ENCODE peak calls at places on chromosomes 2 and 18, in eight cellular contexts. L, X, G, J, N, Y, F and H are unnamed samples.
A peak's percentile ranks its signal among the peaks of the same experiment; 100 is the strongest.

GRCh38 chr2:8145385-8145784 is 536.5 kb upstream of the ID2 start:
- DNase-seq in L (no peak), X (no peak), G (no peak), J (no peak), N (no peak), Y (no peak), F (no peak), H (no peak)

GRCh38 chr18:2112435-2113045 is 458.8 kb downstream of the METTL4 start:
- DNase-seq in L (peak; percentile 6), X (no peak), G (no peak), J (no peak), N (no peak), Y (no peak), F (no peak), H (no peak)

GRCh38 chr18:79933765-79934164 is 17.7 kb downstream of the SLC66A2 start:
- DNase-seq in L (no peak), X (no peak), G (peak; percentile 69), J (no peak), N (no peak), Y (peak; percentile 76), F (peak; percentile 64), H (no peak)

GRCh38 chr2:138239902-138240595 is 261.5 kb upstream of the SPOPL start:
- DNase-seq in L (peak; percentile 3), X (no peak), G (no peak), J (no peak), N (no peak), Y (no peak), F (no peak), H (no peak)

GRCh38 chr18:7658701-7659100 is 91.6 kb downstream of the PTPRM start:
- DNase-seq in L (no peak), X (no peak), G (peak; percentile 61), J (no peak), N (no peak), Y (no peak), F (no peak), H (no peak)

GRCh38 chr2:219687266-219687665 is 59.8 kb downstream of the SLC4A3 start:
- DNase-seq in L (peak; percentile 31), X (no peak), G (no peak), J (peak; percentile 31), N (no peak), Y (no peak), F (no peak), H (no peak)

GRCh38 chr2:134217316-134217715 is 36.6 kb upstream of the MGAT5 start:
- DNase-seq in L (no peak), X (no peak), G (no peak), J (no peak), N (no peak), Y (no peak), F (no peak), H (no peak)

GRCh38 chr18:3305354-3305762 is 43.4 kb downstream of the MYL12B start:
- DNase-seq in L (peak; percentile 98), X (no peak), G (no peak), J (peak; percentile 51), N (peak; percentile 27), Y (no peak), F (no peak), H (no peak)

GRCh38 chr2:227125506-227125905 is 38.5 kb downstream of the COL4A4 start:
- DNase-seq in L (no peak), X (no peak), G (peak; percentile 64), J (no peak), N (no peak), Y (no peak), F (no peak), H (no peak)

GRCh38 chr18:43587538-43588153 is 310.4 kb upstream of the SYT4 start:
- DNase-seq in L (peak; percentile 57), X (peak; percentile 8), G (peak; percentile 47), J (peak; percentile 70), N (no peak), Y (no peak), F (no peak), H (peak; percentile 25)

GRCh38 chr2:221833972-221834371 is 261.9 kb upstream of the EPHA4 start:
- DNase-seq in L (no peak), X (no peak), G (no peak), J (no peak), N (no peak), Y (no peak), F (no peak), H (no peak)

GRCh38 chr18:72544092-72544886 is at the start of gene CBLN2:
- DNase-seq in L (peak; percentile 79), X (peak; percentile 72), G (peak; percentile 72), J (peak; percentile 86), N (no peak), Y (peak; percentile 36), F (peak; percentile 79), H (peak; percentile 14)

GRCh38 chr2:28972778-28973335 is 8.2 kb upstream of the TOGARAM2 start:
- DNase-seq in L (no peak), X (no peak), G (no peak), J (no peak), N (no peak), Y (no peak), F (no peak), H (peak; percentile 48)

GRCh38 chr2:183866666-183867065 is 731.7 kb upstream of the ZNF804A start:
- DNase-seq in L (no peak), X (no peak), G (no peak), J (no peak), N (no peak), Y (no peak), F (no peak), H (no peak)

GRCh38 chr2:172198908-172199307 is 96.2 kb upstream of the DLX2 start:
- DNase-seq in L (no peak), X (no peak), G (no peak), J (no peak), N (no peak), Y (no peak), F (no peak), H (no peak)

GRCh38 chr18:12968115-12968514 is 20.3 kb downstream of the SEH1L start:
- DNase-seq in L (no peak), X (no peak), G (no peak), J (no peak), N (no peak), Y (no peak), F (no peak), H (no peak)

GRCh38 chr2:219643788-219644398 is 16.5 kb downstream of the SLC4A3 start:
- DNase-seq in L (no peak), X (no peak), G (peak; percentile 76), J (no peak), N (no peak), Y (no peak), F (no peak), H (peak; percentile 19)

GRCh38 chr2:85889648-85890281 is 975 bp upstream of the ST3GAL5 start:
- DNase-seq in L (peak; percentile 30), X (no peak), G (no peak), J (no peak), N (no peak), Y (peak; percentile 31), F (peak; percentile 78), H (no peak)
- H3K4me3 ChIP-seq in L (peak overlapping the region; percentile 85), X (peak overlapping the region; percentile 51), G (no peak overlapping the region), J (peak overlapping the region; percentile 87), N (peak overlapping the region; percentile 97), Y (peak overlapping the region; percentile 69), F (peak overlapping the region; percentile 76), H (peak overlapping the region; percentile 90)

GRCh38 chr18:75268206-75268605 is 57.6 kb downstream of the TSHZ1 start:
- DNase-seq in L (no peak), X (no peak), G (no peak), J (no peak), N (no peak), Y (no peak), F (no peak), H (no peak)

GRCh38 chr18:75269696-75270095 is 59.1 kb downstream of the TSHZ1 start:
- DNase-seq in L (no peak), X (no peak), G (no peak), J (no peak), N (no peak), Y (no peak), F (no peak), H (no peak)

GRCh38 chr18:75265872-75266271 is 55.3 kb downstream of the TSHZ1 start:
- DNase-seq in L (no peak), X (no peak), G (no peak), J (no peak), N (no peak), Y (no peak), F (no peak), H (no peak)

GRCh38 chr18:75269140-75269676 is 58.6 kb downstream of the TSHZ1 start:
- DNase-seq in L (no peak), X (no peak), G (no peak), J (no peak), N (no peak), Y (no peak), F (no peak), H (peak; percentile 12)

GRCh38 chr18:75267643-75268184 is 57.1 kb downstream of the TSHZ1 start:
- DNase-seq in L (no peak), X (no peak), G (no peak), J (no peak), N (no peak), Y (no peak), F (no peak), H (no peak)
- H3K4me3 ChIP-seq in L (no peak overlapping the region), X (no peak overlapping the region), G (no peak overlapping the region), J (no peak overlapping the region), N (no peak overlapping the region), Y (no peak overlapping the region), F (no peak overlapping the region), H (no peak overlapping the region)

DNA sequence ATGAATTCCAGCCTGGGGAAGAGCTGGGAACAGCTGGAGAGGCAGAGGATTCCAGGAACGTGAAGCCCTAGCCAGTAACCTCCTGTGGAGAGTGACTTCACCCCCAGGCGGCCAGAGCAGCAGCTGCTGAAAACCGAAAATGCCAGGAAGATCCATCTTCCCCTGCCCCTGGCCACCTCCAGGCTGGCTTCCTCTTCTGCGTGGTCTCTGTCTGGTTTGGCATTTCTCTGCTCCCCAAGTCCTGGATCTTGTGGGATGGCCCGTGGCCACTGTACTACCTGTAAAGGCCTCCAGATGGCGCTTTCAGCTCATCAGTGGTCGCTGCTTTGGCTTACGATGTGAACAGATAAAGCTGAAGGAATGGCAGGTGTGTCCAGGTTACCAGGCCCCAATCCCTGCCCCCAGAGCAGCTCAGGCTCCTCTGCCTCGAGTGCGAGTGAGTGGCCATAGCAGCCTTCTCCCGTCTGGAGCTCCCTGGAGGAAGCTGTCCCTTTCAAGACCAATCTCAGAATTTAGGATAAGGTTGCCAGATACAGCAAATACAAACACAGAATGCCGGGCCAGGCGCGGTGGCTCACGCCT is 8.7 kb upstream of the MAPRE3 start:
- DNase-seq in L (peak; percentile 77), X (peak; percentile 84), G (peak; percentile 93), J (peak; percentile 81), N (peak; percentile 60), Y (peak; percentile 87), F (peak; percentile 85), H (peak; percentile 62)
- H3K4me3 ChIP-seq in L (no peak overlapping the region), X (no peak overlapping the region), G (no peak overlapping the region), J (no peak overlapping the region), N (no peak overlapping the region), Y (no peak overlapping the region), F (no peak overlapping the region), H (no peak overlapping the region)

DNA sequence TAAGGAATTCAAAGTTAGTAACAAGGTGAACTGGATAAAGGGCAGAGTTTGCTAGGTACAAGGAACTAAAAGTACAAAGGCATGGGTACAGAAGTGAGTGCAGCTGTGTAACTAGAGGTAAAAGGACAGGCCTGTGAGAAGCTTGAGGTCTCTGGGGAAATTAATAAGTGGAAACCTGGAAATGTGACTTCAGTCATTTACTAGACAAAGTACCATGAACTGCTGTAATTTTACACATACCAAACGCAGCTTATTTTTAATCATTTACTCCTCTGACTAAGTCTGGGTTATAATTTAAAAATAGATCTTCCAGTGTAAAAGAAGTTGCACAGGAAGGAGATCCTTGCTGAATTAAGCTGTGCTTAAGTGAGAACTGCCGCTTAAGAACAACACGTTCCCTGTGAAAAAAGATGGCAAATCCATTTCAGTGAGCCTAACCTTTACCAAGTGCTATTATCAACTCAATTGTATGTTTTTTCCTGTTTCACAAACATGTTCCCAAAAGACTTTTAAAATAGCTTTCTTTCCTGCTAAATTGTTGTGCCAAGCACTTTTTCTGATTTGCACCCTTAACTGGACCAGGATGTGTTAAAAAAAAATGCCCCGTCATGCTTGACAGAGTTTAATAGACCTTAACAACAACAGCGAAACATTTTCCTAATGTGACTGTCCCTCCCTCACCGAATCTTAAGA is 44.3 kb downstream of the CALCRL start:
- DNase-seq in L (peak; percentile 37), X (no peak), G (no peak), J (peak; percentile 79), N (no peak), Y (no peak), F (no peak), H (no peak)
- H3K4me3 ChIP-seq in L (peak overlapping the region; percentile 2), X (no peak overlapping the region), G (no peak overlapping the region), J (no peak overlapping the region), N (no peak overlapping the region), Y (no peak overlapping the region), F (no peak overlapping the region), H (no peak overlapping the region)